ENCODE peak calls at places on chromosomes 6 and 20, in ten cellular contexts. P is aorta; F is small intestine; V is adrenal gland; U is ovary; R is mammary epithelial cell; E is GM23338; T is effector memory CD4-positive, alpha-beta T cell; D is ascending aorta; N is breast epithelium. O is an unnamed sample.

GRCh38 chr20:62606551-62607201 is 35.6 kb upstream of the SLCO4A1 start:
- DNase-seq in P (no peak), F (peak; percentile 55), V (no peak), U (peak; percentile 60), R (no peak), E (peak; percentile 77), T (no peak), D (no peak), N (no peak), O (no peak)

GRCh38 chr20:41222703-41223102 is 85.4 kb downstream of the PLCG1 start:
- DNase-seq in P (no peak), F (no peak), V (no peak), U (no peak), R (no peak), E (no peak), T (no peak), D (no peak), N (no peak), O (no peak)

GRCh38 chr6:142810952-142811514 is 133.9 kb downstream of the HIVEP2 start:
- DNase-seq in P (no peak), F (no peak), V (no peak), U (no peak), R (no peak), E (peak; percentile 10), T (no peak), D (no peak), N (no peak), O (no peak)

GRCh38 chr20:6665621-6666345 is 101.7 kb upstream of the BMP2 start:
- DNase-seq in P (no peak), F (no peak), V (no peak), U (no peak), R (no peak), E (no peak), T (no peak), D (no peak), N (no peak), O (no peak)

GRCh38 chr6:34900321-34901031 is 11.4 kb downstream of the ANKS1A start:
- DNase-seq in P (no peak), F (no peak), V (no peak), U (no peak), R (no peak), E (no peak), T (no peak), D (no peak), N (no peak), O (no peak)

GRCh38 chr6:1780468-1780867 is 170.8 kb downstream of the FOXC1 start:
- DNase-seq in P (no peak), F (no peak), V (no peak), U (no peak), R (no peak), E (no peak), T (no peak), D (no peak), N (no peak), O (no peak)

GRCh38 chr6:50902260-50902659 is 83.6 kb downstream of the TFAP2B start:
- DNase-seq in P (no peak), F (no peak), V (no peak), U (no peak), R (no peak), E (no peak), T (no peak), D (no peak), N (no peak), O (no peak)

GRCh38 chr6:73566954-73567591 is 46.2 kb upstream of the EEF1A1 start:
- DNase-seq in P (peak; percentile 70), F (peak; percentile 96), V (peak; percentile 29), U (peak; percentile 31), R (peak; percentile 24), E (peak; percentile 37), T (no peak), D (peak; percentile 25), N (no peak), O (no peak)

GRCh38 chr20:63292292-63292701 is 689 bp upstream of the COL20A1 start:
- DNase-seq in P (no peak), F (peak; percentile 10), V (no peak), U (no peak), R (no peak), E (no peak), T (no peak), D (no peak), N (no peak), O (no peak)

GRCh38 chr20:50786703-50787102 is 8.2 kb upstream of the BCAS4 start:
- DNase-seq in P (no peak), F (no peak), V (no peak), U (no peak), R (no peak), E (no peak), T (no peak), D (no peak), N (no peak), O (no peak)

GRCh38 chr6:11231564-11232176 is 798 bp downstream of the NEDD9 start:
- DNase-seq in P (no peak), F (peak; percentile 52), V (no peak), U (no peak), R (no peak), E (peak; percentile 64), T (no peak), D (no peak), N (no peak), O (peak; percentile 61)

GRCh38 chr20:19974621-19975435 is 42.3 kb upstream of the NAA20 start:
- DNase-seq in P (peak; percentile 94), F (no peak), V (peak; percentile 88), U (peak; percentile 87), R (peak; percentile 91), E (no peak), T (no peak), D (peak; percentile 78), N (peak; percentile 79), O (peak; percentile 87)

GRCh38 chr6:23349521-23350147 is 776.4 kb upstream of the NRSN1 start:
- DNase-seq in P (no peak), F (no peak), V (no peak), U (no peak), R (peak; percentile 94), E (no peak), T (no peak), D (no peak), N (no peak), O (peak; percentile 99)

GRCh38 chr20:62085206-62085605 is 19.5 kb upstream of the TAF4 start:
- DNase-seq in P (no peak), F (no peak), V (no peak), U (no peak), R (no peak), E (no peak), T (no peak), D (no peak), N (no peak), O (no peak)

GRCh38 chr6:154403803-154404202 is 47.2 kb upstream of the IPCEF1 start:
- DNase-seq in P (peak; percentile 60), F (no peak), V (no peak), U (peak; percentile 39), R (peak; percentile 36), E (no peak), T (no peak), D (no peak), N (no peak), O (peak; percentile 41)

GRCh38 chr6:118719351-118720124 is 68.1 kb upstream of the CEP85L start:
- DNase-seq in P (no peak), F (no peak), V (no peak), U (no peak), R (no peak), E (no peak), T (no peak), D (no peak), N (no peak), O (no peak)

GRCh38 chr6:139161169-139161568 is 26.3 kb downstream of the HECA start:
- DNase-seq in P (no peak), F (peak; percentile 38), V (no peak), U (no peak), R (peak; percentile 54), E (no peak), T (peak; percentile 76), D (no peak), N (no peak), O (no peak)

GRCh38 chr20:13396826-13397225 is 175.8 kb downstream of the ISM1 start:
- DNase-seq in P (no peak), F (no peak), V (no peak), U (no peak), R (no peak), E (no peak), T (no peak), D (no peak), N (no peak), O (no peak)
- H3K27ac ChIP-seq in P (no peak overlapping the region), F (no peak overlapping the region), V (no peak overlapping the region), U (no peak overlapping the region), R (no peak overlapping the region), E (no peak overlapping the region), T (no peak overlapping the region), D (no peak overlapping the region), N (no peak overlapping the region), O (no peak overlapping the region)

GRCh38 chr6:52545050-52545843 is 31.6 kb downstream of the TRAM2 start:
- DNase-seq in P (no peak), F (no peak), V (no peak), U (no peak), R (no peak), E (no peak), T (no peak), D (no peak), N (no peak), O (no peak)
- H3K27ac ChIP-seq in P (peak overlapping the region; percentile 92), F (peak overlapping the region; percentile 28), V (peak overlapping the region; percentile 25), U (no peak overlapping the region), R (no peak overlapping the region), E (peak overlapping the region; percentile 42), T (no peak overlapping the region), D (peak overlapping the region; percentile 87), N (peak overlapping the region; percentile 83), O (no peak overlapping the region)

GRCh38 chr6:93222071-93222851 is 197.1 kb downstream of the EPHA7 start:
- DNase-seq in P (no peak), F (no peak), V (no peak), U (no peak), R (no peak), E (no peak), T (no peak), D (no peak), N (no peak), O (no peak)
- H3K27ac ChIP-seq in P (no peak overlapping the region), F (no peak overlapping the region), V (no peak overlapping the region), U (no peak overlapping the region), R (no peak overlapping the region), E (no peak overlapping the region), T (no peak overlapping the region), D (no peak overlapping the region), N (no peak overlapping the region), O (no peak overlapping the region)

GRCh38 chr6:101826259-101826658 is 432.8 kb downstream of the GRIK2 start:
- DNase-seq in P (no peak), F (no peak), V (no peak), U (no peak), R (no peak), E (no peak), T (no peak), D (no peak), N (no peak), O (no peak)
- H3K27ac ChIP-seq in P (no peak overlapping the region), F (no peak overlapping the region), V (no peak overlapping the region), U (no peak overlapping the region), R (no peak overlapping the region), E (no peak overlapping the region), T (no peak overlapping the region), D (no peak overlapping the region), N (no peak overlapping the region), O (no peak overlapping the region)

GRCh38 chr6:112016335-112016734 is 37.6 kb upstream of the CCN6 start:
- DNase-seq in P (no peak), F (no peak), V (no peak), U (no peak), R (peak; percentile 96), E (no peak), T (no peak), D (no peak), N (no peak), O (peak; percentile 65)
- H3K27ac ChIP-seq in P (no peak overlapping the region), F (no peak overlapping the region), V (no peak overlapping the region), U (no peak overlapping the region), R (peak overlapping the region; percentile 85), E (no peak overlapping the region), T (no peak overlapping the region), D (peak overlapping the region; percentile 37), N (no peak overlapping the region), O (peak overlapping the region; percentile 90)

GRCh38 chr6:37104935-37105781 is 64.8 kb upstream of the PIM1 start:
- DNase-seq in P (no peak), F (peak; percentile 30), V (no peak), U (no peak), R (no peak), E (peak; percentile 62), T (no peak), D (no peak), N (no peak), O (no peak)
- H3K27ac ChIP-seq in P (no peak overlapping the region), F (peak overlapping the region; percentile 93), V (no peak overlapping the region), U (no peak overlapping the region), R (no peak overlapping the region), E (peak overlapping the region; percentile 77), T (no peak overlapping the region), D (no peak overlapping the region), N (no peak overlapping the region), O (peak overlapping the region; percentile 78)